ENCODE peak calls at places on chromosomes 12 and 14, in six cellular contexts. I is AG10803, W is stomach, G is BJ, H is RWPE2, Y is fibroblast of lung. T is an unnamed sample.

GRCh38 chr12:79690606-79691298 is at the start of gene PAWR:
- DNase-seq in H (peak), I (peak), W (peak), Y (peak), G (no peak), T (peak)

GRCh38 chr14:103296987-103297386 is 37.0 kb upstream of the EIF5 start:
- DNase-seq in I (no peak), Y (no peak), H (no peak), G (no peak), W (no peak), T (no peak)

GRCh38 chr12:9856154-9856553 is 13.0 kb downstream of the CLEC2B start:
- DNase-seq in H (no peak), I (no peak), Y (no peak), W (no peak), G (no peak), T (no peak)

GRCh38 chr12:74370608-74371216 is 166.9 kb upstream of the ATXN7L3B start:
- DNase-seq in Y (peak), W (no peak), I (no peak), H (no peak), G (no peak), T (no peak)

GRCh38 chr12:49806321-49806813 is 21.8 kb downstream of the NCKAP5L start:
- DNase-seq in I (no peak), G (no peak), W (no peak), Y (no peak), H (no peak), T (no peak)

GRCh38 chr12:24561882-24562760 is 386.8 kb downstream of the BCAT1 start:
- DNase-seq in H (no peak), I (peak), G (no peak), W (peak), Y (peak), T (peak)

GRCh38 chr14:37466623-37467088 is 128.4 kb downstream of the FOXA1 start:
- DNase-seq in Y (no peak), G (no peak), I (no peak), W (no peak), H (no peak), T (no peak)

GRCh38 chr14:50469982-50470381 is 62.4 kb downstream of the MAP4K5 start:
- DNase-seq in G (no peak), Y (no peak), H (no peak), W (no peak), I (no peak), T (no peak)

GRCh38 chr14:104865631-104866441 is 768 bp downstream of the CEP170B start:
- DNase-seq in W (peak), Y (peak), I (peak), G (peak), H (peak), T (peak)

GRCh38 chr14:95233702-95234241 is 76.4 kb upstream of the DICER1 start:
- DNase-seq in G (no peak), H (no peak), W (no peak), I (no peak), Y (no peak), T (no peak)

GRCh38 chr14:32399920-32400319 is 70.8 kb downstream of the AKAP6 start:
- DNase-seq in H (no peak), I (no peak), W (no peak), Y (no peak), G (no peak), T (no peak)

GRCh38 chr14:88554458-88555286 is at the start of gene PTPN21:
- DNase-seq in G (no peak), Y (peak), I (peak), H (peak), W (peak), T (peak)

GRCh38 chr12:92278378-92278828 is 132.8 kb upstream of the BTG1 start:
- DNase-seq in Y (no peak), W (no peak), H (no peak), I (peak), G (no peak), T (peak)

GRCh38 chr12:115670869-115671268 is 606.6 kb downstream of the MED13L start:
- DNase-seq in G (no peak), Y (no peak), H (no peak), W (no peak), I (no peak), T (no peak)

GRCh38 chr14:20468773-20469241 is 399 bp upstream of the PNP start:
- DNase-seq in H (no peak), I (no peak), Y (no peak), G (no peak), W (no peak), T (no peak)

GRCh38 chr14:63493246-63493645 is 49.9 kb downstream of the PPP2R5E start:
- DNase-seq in I (peak), Y (peak), H (no peak), W (no peak), G (no peak), T (no peak)

GRCh38 chr14:55107766-55108554 is 21.1 kb upstream of the LGALS3 start:
- DNase-seq in G (peak), W (peak), Y (peak), I (peak), H (peak), T (peak)

GRCh38 chr14:91250912-91251311 is 6.4 kb upstream of the GPR68 start:
- DNase-seq in I (peak), H (no peak), W (no peak), Y (no peak), G (no peak), T (no peak)

GRCh38 chr14:91255026-91255695 is 10.7 kb upstream of the GPR68 start:
- DNase-seq in G (no peak), H (no peak), W (no peak), Y (no peak), I (peak), T (no peak)

GRCh38 chr14:91254456-91254855 is 10.0 kb upstream of the GPR68 start:
- DNase-seq in H (no peak), I (no peak), G (no peak), W (no peak), Y (no peak), T (no peak)

GRCh38 chr14:91253795-91254323 is 9.4 kb upstream of the GPR68 start:
- DNase-seq in H (no peak), G (no peak), Y (no peak), W (no peak), I (no peak), T (no peak)

GRCh38 chr14:91252901-91253794 is 8.6 kb upstream of the GPR68 start:
- DNase-seq in I (no peak), H (no peak), G (no peak), Y (no peak), W (peak), T (no peak)
- TF ChIP-seq CTCF in I (no peak), H (no peak), G (peak), Y (peak), W (no peak), T (peak)

GRCh38 chr12:22628228-22628627 is 3.3 kb downstream of the ETNK1 start:
- DNase-seq in H (no peak), W (no peak), I (no peak), Y (no peak), G (no peak), T (no peak)
- H3K4me3 ChIP-seq in H (peak), W (peak), I (no peak), Y (peak), G (no peak), T (no peak)

DNA sequence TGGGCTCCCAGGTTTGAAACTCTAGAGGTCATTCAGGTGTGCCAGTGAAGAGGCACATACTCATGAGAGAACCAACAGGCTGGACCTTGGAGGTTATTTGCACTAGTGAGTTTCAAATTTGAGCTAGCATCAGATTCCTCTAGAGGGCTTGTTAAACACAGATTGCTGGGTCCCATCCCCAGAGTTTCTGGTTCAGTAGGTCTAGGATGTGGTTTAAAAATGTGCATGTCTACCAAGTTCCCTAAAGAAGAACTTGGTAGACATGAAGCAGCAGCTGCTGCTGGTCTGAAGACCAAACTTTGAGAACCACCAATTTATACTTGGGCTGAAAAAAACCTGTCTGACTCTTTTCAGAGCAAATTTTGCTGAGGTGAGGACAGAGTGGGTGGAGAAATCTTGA is 61.7 kb downstream of the SUSD6 start:
- DNase-seq in I (no peak), G (no peak), H (no peak), W (no peak), Y (no peak), T (no peak)
- TF ChIP-seq CTCF in I (no peak), G (no peak), H (no peak), W (no peak), Y (no peak), T (no peak)

GRCh38 chr12:13536219-13536910 is 339.8 kb downstream of the EMP1 start:
- DNase-seq in W (no peak), I (no peak), Y (no peak), G (no peak), H (no peak), T (no peak)

GRCh38 chr12:13534242-13534641 is 337.7 kb downstream of the EMP1 start:
- DNase-seq in W (no peak), I (no peak), H (no peak), G (no peak), Y (no peak), T (no peak)

GRCh38 chr12:13537623-13538022 is 341.1 kb downstream of the EMP1 start:
- DNase-seq in G (no peak), H (no peak), Y (no peak), I (no peak), W (no peak), T (no peak)

GRCh38 chr12:13538136-13538535 is 341.6 kb downstream of the EMP1 start:
- DNase-seq in H (no peak), G (no peak), W (no peak), Y (no peak), I (no peak), T (no peak)

GRCh38 chr12:13534645-13535398 is 338.3 kb downstream of the EMP1 start:
- DNase-seq in W (peak), I (peak), Y (peak), H (no peak), G (no peak), T (peak)
- H3K4me3 ChIP-seq in W (no peak), I (peak), Y (peak), H (no peak), G (no peak), T (no peak)

GRCh38 chr14:99819514-99819913 is 26.3 kb downstream of the EML1 start:
- DNase-seq in Y (no peak), G (no peak), H (no peak), I (no peak), W (no peak), T (no peak)
- TF ChIP-seq CTCF in Y (no peak), G (no peak), H (no peak), I (no peak), W (no peak), T (no peak)

GRCh38 chr12:69330475-69331473 is 17.4 kb upstream of the LYZ start:
- DNase-seq in W (peak), G (no peak), Y (no peak), H (no peak), I (no peak), T (peak)

GRCh38 chr12:69334138-69334537 is 14.0 kb upstream of the LYZ start:
- DNase-seq in W (no peak), I (no peak), Y (no peak), G (no peak), H (no peak), T (no peak)

GRCh38 chr12:69331482-69331845 is 16.7 kb upstream of the LYZ start:
- DNase-seq in W (no peak), H (no peak), I (no peak), G (no peak), Y (no peak), T (peak)

GRCh38 chr12:69332815-69333358 is 15.3 kb upstream of the LYZ start:
- DNase-seq in Y (no peak), H (no peak), I (no peak), W (peak), G (no peak), T (no peak)

DNA sequence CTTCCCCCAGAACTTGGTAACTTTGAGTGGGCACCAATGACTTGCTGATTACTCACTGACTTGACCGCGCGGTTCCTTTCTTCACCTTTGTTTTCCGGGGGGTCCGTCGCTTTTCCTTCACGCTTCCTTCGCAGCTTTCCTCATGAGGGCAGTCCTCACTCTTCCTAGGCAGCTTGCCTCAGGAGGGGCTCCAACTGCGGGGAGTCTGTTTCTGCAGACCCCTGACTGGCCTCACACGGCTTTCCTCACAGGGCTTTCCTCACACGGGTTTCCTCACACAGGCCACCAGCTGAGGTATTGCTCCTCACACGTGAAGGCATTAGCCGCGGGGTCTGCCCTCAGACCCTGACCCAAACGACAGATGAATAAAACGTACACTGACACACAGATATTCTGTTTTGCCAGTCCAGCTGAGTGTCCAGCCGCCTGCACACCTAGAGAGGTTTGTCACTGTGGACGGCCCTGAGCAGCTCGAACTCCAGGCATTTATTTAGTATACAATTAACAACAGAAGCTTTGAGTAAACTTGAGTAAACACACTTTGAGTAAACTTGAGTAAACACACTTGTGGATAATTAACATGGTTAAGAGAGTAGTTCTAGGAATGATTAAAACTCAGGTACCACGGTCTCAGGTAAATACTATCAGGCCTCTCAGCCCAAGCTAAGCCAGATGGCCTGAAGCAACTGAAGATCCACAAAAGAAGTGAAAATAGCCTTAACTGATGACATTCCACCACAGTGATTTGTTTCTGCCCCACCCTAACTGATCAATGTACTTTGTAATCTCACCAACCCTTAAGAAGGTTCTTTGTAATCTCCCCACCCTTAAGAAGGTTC is 16.1 kb upstream of the LYZ start:
- DNase-seq in W (no peak), H (no peak), I (no peak), Y (no peak), G (no peak), T (no peak)
- H3K4me3 ChIP-seq in W (peak), H (no peak), I (no peak), Y (no peak), G (no peak), T (no peak)

DNA sequence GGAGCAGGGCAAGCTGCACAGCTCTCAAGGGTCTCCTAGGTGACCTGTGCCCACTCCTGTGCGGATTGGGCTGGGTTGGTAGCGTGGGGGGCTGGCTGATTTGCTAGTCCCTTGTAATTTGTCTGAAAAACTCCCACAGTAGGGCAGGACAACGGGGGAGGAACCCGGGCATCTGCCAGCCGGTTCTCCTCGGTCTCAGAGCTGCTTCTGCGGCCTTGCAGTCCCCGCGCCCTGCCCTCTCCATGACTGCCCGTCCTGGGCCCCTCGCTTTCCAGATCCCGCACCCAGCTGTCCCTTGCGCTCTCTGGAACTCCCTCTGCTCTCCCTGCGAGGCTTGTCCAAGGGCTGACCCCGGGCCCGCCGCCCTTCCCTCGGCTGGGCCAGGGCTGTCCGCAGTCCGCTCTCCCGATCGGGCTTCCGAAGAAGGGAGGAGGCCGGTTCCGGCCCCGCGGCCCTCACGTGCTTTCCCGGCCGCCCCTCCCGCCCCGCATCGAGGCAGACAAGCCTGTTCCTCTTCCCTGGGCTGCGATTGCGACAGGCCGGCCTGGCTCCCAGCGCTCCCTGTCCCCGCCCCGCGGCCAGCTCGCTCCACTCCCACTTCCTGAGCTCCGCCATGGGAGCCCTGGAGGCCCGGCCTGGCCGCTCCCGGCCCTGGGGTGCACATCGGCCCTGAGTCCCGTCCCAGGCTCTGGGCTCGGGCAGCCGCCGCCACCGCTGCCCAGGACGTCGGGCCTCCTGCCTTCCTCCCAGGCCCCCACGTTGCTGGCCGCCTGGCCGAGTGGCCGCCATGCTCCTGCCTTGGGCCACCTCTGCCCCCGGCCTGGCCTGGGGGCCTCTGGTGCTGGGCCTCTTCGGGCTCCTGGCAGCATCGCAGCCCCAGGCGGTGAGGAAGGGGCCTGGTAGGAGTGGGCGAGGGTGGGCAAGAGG is at the start of gene LTBR:
- DNase-seq in I (peak), Y (peak), H (peak), W (peak), G (peak), T (peak)
- TF ChIP-seq CTCF in I (peak), Y (no peak), H (no peak), W (no peak), G (peak), T (no peak)

GRCh38 chr12:139585-139984 is 73.0 kb downstream of the IQSEC3 start:
- DNase-seq in Y (no peak), W (no peak), G (no peak), I (no peak), H (no peak), T (no peak)
- H3K4me3 ChIP-seq in Y (no peak), W (peak), G (no peak), I (no peak), H (no peak), T (no peak)